ENCODE peak calls at places on chromosomes 5 and 9, in nine cellular contexts. D is neural crest cell; L is stimulated activated CD8-positive, alpha-beta memory T cell treated with anti-CD3 and anti-CD28 coated beads, Interleukin-4, amount 100 ng/mL, for 1 hour; A is G401; I is myocyte; G is PC-3; W is GM23248; V is SK-N-DZ; J is brain pericyte. N is an unnamed sample.

GRCh38 chr9:71766663-71767062 is 1.6 kb downstream of the CEMIP2 start:
- DNase-seq in L (no peak), I (no peak), D (no peak), V (no peak), A (peak; percentile 47), W (no peak), G (peak; percentile 42), J (no peak), N (peak; percentile 75)

GRCh38 chr9:137077010-137077747 is at the start of gene UAP1L1:
- DNase-seq in L (no peak), W (peak; percentile 78), I (peak; percentile 74), A (no peak), J (no peak), G (peak; percentile 26), D (no peak), V (no peak), N (no peak)

GRCh38 chr5:54590824-54591223 is 73.3 kb downstream of the SNX18 start:
- DNase-seq in W (no peak), G (no peak), V (no peak), J (no peak), I (no peak), A (no peak), L (no peak), D (no peak), N (no peak)

GRCh38 chr9:79477955-79478751 is 93.6 kb upstream of the TLE4 start:
- DNase-seq in I (peak; percentile 22), J (no peak), L (no peak), A (peak; percentile 27), D (peak; percentile 24), G (peak; percentile 24), V (peak; percentile 54), W (peak; percentile 24), N (peak; percentile 97)

GRCh38 chr5:135999396-136000139 is 29.2 kb upstream of the TGFBI start:
- DNase-seq in G (peak; percentile 77), L (no peak), A (no peak), D (no peak), I (peak; percentile 30), V (no peak), J (no peak), W (peak; percentile 73), N (peak; percentile 85)

GRCh38 chr9:134458111-134458845 is 132.0 kb downstream of the RXRA start:
- DNase-seq in L (no peak), I (no peak), G (no peak), D (no peak), W (peak; percentile 68), V (no peak), J (no peak), A (no peak), N (no peak)

GRCh38 chr5:150317048-150318003 is 14.6 kb upstream of the ARSI start:
- DNase-seq in A (peak; percentile 20), G (peak; percentile 96), I (peak; percentile 86), J (peak; percentile 71), D (peak; percentile 30), L (no peak), V (peak; percentile 99), W (peak; percentile 97), N (peak; percentile 95)

GRCh38 chr5:87776785-87777184 is 364.1 kb upstream of the CCNH start:
- DNase-seq in W (no peak), G (no peak), I (no peak), D (no peak), V (no peak), L (no peak), J (no peak), A (no peak), N (peak; percentile 55)

GRCh38 chr5:36692791-36693763 is 86.7 kb downstream of the SLC1A3 start:
- DNase-seq in W (peak; percentile 86), L (no peak), I (peak; percentile 70), G (peak; percentile 83), J (no peak), D (peak; percentile 74), A (peak; percentile 78), V (peak; percentile 62), N (peak; percentile 41)

GRCh38 chr5:123882946-123883345 is 371.0 kb downstream of the CSNK1G3 start:
- DNase-seq in D (no peak), J (no peak), W (no peak), I (no peak), G (no peak), A (peak; percentile 8), V (no peak), L (no peak), N (peak; percentile 26)

GRCh38 chr5:141172381-141173204 is at the start of gene PCDHB7:
- DNase-seq in V (peak; percentile 45), I (peak; percentile 82), G (no peak), W (peak; percentile 67), L (no peak), A (peak; percentile 30), D (peak; percentile 12), J (no peak), N (no peak)